ENCODE peak calls at places on chromosomes 2 and 18, in five cellular contexts. J is T-cell, K is NCI-H1417, X is AML-193, Y is glutamatergic neuron. U is an unnamed sample.
A peak's percentile ranks its signal among the peaks of the same experiment; 100 is the strongest.

GRCh38 chr2:151632993-151633592 is 101.2 kb downstream of the NEB start:
- DNase-seq in J (no peak), X (peak; percentile 71), Y (no peak), K (no peak), U (no peak)

GRCh38 chr2:207772081-207772843 is 2.6 kb upstream of the FZD5 start:
- DNase-seq in J (no peak), K (no peak), X (no peak), Y (no peak), U (no peak)

GRCh38 chr2:173130521-173131467 is 55.1 kb downstream of the MAP3K20 start:
- DNase-seq in J (no peak), Y (no peak), X (no peak), K (no peak), U (no peak)

GRCh38 chr18:42268186-42268725 is 313.2 kb downstream of the PIK3C3 start:
- DNase-seq in X (no peak), K (no peak), Y (no peak), J (no peak), U (no peak)

GRCh38 chr2:85938456-85938855 is 49.7 kb upstream of the ST3GAL5 start:
- DNase-seq in J (no peak), Y (no peak), K (no peak), X (no peak), U (no peak)

GRCh38 chr2:229519655-229520054 is 194.7 kb downstream of the DNER start:
- DNase-seq in Y (no peak), X (no peak), J (no peak), K (no peak), U (no peak)

GRCh38 chr2:236663671-236664101 is 94.1 kb downstream of the ACKR3 start:
- DNase-seq in X (no peak), K (no peak), Y (no peak), J (no peak), U (no peak)

GRCh38 chr18:39913790-39914366 is 2041.2 kb upstream of the PIK3C3 start:
- DNase-seq in Y (no peak), K (no peak), X (no peak), J (no peak), U (no peak)

GRCh38 chr2:7239078-7239477 is 321.9 kb downstream of the RNF144A start:
- DNase-seq in Y (no peak), X (no peak), J (no peak), K (no peak), U (no peak)

GRCh38 chr2:159684796-159685195 is 27.5 kb upstream of the MARCHF7 start:
- DNase-seq in K (no peak), X (no peak), Y (no peak), J (no peak), U (no peak)

GRCh38 chr2:71469403-71470398 is 16.3 kb downstream of the DYSF start:
- DNase-seq in K (no peak), Y (no peak), J (no peak), X (no peak), U (no peak)

GRCh38 chr2:172442072-172442895 is 14.9 kb downstream of the ITGA6 start:
- DNase-seq in X (no peak), J (no peak), K (peak; percentile 1), Y (no peak), U (no peak)

GRCh38 chr2:148947299-148947698 is 72.3 kb downstream of the KIF5C start:
- DNase-seq in Y (no peak), X (no peak), J (no peak), K (no peak), U (no peak)